ENCODE peak calls at places on chromosomes 16 and 17, in six cellular contexts. F is testis, A is neural progenitor cell, E is lower lobe of right lung, K is sigmoid colon, T is HAP-1. N is an unnamed sample. For H3K4me1, the result is how much of the 10 kb centered on the place peaks cover.

GRCh38 chr16:49441366-49441780 is 67.8 kb downstream of the C16orf78 start:
- DNase-seq in F (no peak), E (no peak), A (peak), K (no peak), T (no peak), N (peak)

GRCh38 chr16:47987136-47987535 is 168.7 kb downstream of the ABCC12 start:
- DNase-seq in T (no peak), F (no peak), A (no peak), E (no peak), K (no peak), N (no peak)

GRCh38 chr17:63941751-63942150 is 9.6 kb upstream of the CD79B start:
- DNase-seq in K (no peak), E (no peak), A (no peak), F (no peak), T (no peak), N (no peak)

GRCh38 chr17:40014375-40014980 is 762 bp upstream of the CSF3 start:
- DNase-seq in K (peak), T (no peak), F (no peak), E (no peak), A (no peak), N (no peak)

GRCh38 chr16:28915181-28915580 is 9.9 kb downstream of the RABEP2 start:
- DNase-seq in K (no peak), E (no peak), A (no peak), F (no peak), T (no peak), N (no peak)

GRCh38 chr16:67349172-67349571 is 22.6 kb downstream of the LRRC36 start:
- DNase-seq in K (no peak), A (no peak), T (no peak), F (no peak), E (no peak), N (no peak)

GRCh38 chr17:32956240-32956970 is 28.5 kb downstream of the TMEM98 start:
- DNase-seq in F (no peak), K (no peak), A (no peak), E (no peak), T (no peak), N (no peak)

GRCh38 chr16:76390476-76390875 is 113.3 kb downstream of the CNTNAP4 start:
- DNase-seq in T (no peak), A (no peak), K (no peak), E (no peak), F (no peak), N (no peak)

GRCh38 chr16:10641953-10642949 is 52.5 kb downstream of the TEKT5 start:
- DNase-seq in E (no peak), A (peak), T (no peak), K (no peak), F (peak), N (peak)

GRCh38 chr17:2138318-2138717 is 83.4 kb downstream of the HIC1 start:
- DNase-seq in K (no peak), E (peak), F (no peak), T (peak), A (no peak), N (peak)

GRCh38 chr16:66494916-66495315 is 55.0 kb downstream of the TK2 start:
- DNase-seq in T (no peak), F (no peak), K (no peak), E (no peak), A (no peak), N (no peak)

GRCh38 chr16:46920402-46921068 is 36.4 kb downstream of the GPT2 start:
- DNase-seq in E (peak), F (no peak), K (no peak), A (no peak), T (no peak), N (no peak)

GRCh38 chr16:85613609-85614337 is 651 bp downstream of the GSE1 start:
- DNase-seq in T (peak), K (peak), A (peak), E (peak), F (peak), N (peak)

GRCh38 chr16:56609463-56609921 is 1.1 kb downstream of the MT2A start:
- DNase-seq in A (peak), E (peak), K (peak), F (peak), T (peak), N (peak)

GRCh38 chr17:49996495-49997255 is 1.7 kb upstream of the DLX3 start:
- DNase-seq in E (peak), A (peak), K (no peak), T (peak), F (peak), N (peak)

GRCh38 chr17:5705081-5705875 is 121.0 kb upstream of the NLRP1 start:
- DNase-seq in A (peak), F (no peak), T (peak), K (no peak), E (no peak), N (peak)

GRCh38 chr17:2222901-2223616 is 80.5 kb downstream of the SMG6 start:
- DNase-seq in E (no peak), F (no peak), A (peak), K (peak), T (no peak), N (peak)

GRCh38 chr16:11319529-11320146 is 25.6 kb upstream of the RMI2 start:
- DNase-seq in T (peak), F (no peak), A (no peak), K (no peak), E (no peak), N (no peak)

DNA sequence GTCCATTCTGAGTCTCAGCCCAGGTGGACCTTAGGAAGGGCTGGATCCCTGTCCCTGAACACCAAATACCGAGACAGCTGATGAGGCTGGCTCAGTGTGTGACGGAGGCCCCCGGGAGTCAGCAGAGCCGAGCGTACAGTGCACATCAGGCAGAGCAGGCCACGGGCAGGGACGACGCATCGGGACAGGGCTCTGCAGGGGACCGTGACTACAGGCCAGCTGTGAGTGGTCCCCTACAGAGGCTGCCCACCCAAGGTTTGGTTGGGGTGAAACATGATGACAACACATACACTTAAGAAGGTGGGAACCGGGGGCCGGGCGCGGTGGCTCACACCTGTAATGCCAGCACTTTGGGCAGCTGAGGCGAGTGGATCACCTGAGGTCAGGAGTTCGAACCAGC is 6.4 kb downstream of the CCDC137 start:
- DNase-seq in E (no peak), F (no peak), K (no peak), A (no peak), T (no peak), N (no peak)
- H3K4me1 ChIP-seq in E (under half), F (under half), K (under half), A (under half), T (under half), N (under half)

DNA sequence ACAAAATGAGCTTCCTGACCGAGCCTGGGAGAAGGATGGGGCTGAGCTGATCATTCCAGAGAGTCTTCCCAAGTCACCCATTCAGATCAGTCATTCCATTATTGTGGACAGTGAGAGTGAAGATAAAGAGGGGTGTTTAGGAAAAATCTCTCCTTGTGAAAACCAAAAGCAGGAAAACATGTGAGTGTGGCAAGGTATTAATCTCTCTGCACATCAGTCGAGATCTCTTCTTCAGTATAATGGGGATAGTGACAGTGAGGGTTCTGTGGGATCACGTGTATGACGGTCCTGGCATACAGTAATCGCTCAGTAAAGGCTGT is 35.4 kb downstream of the CHD9 start:
- DNase-seq in A (no peak), F (no peak), E (no peak), K (no peak), T (no peak), N (no peak)
- H3K4me1 ChIP-seq in A (under half), F (under half), E (half or more), K (half or more), T (under half), N (under half)

DNA sequence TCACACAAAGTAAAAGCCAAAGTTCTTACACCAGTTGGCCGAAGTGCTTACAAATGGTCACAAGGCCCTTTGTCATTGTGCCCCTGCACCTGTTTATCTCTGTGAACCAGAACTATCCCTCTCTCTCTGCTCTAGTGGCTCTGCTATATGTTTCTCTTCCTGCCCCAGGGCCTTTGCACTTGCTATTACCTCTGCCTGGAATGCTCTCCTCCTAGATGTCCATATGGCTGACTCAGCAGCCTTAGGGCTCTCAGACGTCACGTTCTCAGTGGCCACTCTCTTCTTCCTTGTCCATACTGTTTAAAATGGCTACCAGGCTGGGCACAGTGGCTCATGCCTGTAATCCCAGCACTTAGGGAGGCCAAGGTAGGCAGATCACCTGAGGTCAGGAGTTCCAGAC is 38.8 kb upstream of the DDX52 start:
- DNase-seq in T (no peak), K (no peak), E (no peak), A (no peak), F (no peak), N (no peak)
- H3K4me1 ChIP-seq in T (under half), K (under half), E (under half), A (under half), F (under half), N (under half)

DNA sequence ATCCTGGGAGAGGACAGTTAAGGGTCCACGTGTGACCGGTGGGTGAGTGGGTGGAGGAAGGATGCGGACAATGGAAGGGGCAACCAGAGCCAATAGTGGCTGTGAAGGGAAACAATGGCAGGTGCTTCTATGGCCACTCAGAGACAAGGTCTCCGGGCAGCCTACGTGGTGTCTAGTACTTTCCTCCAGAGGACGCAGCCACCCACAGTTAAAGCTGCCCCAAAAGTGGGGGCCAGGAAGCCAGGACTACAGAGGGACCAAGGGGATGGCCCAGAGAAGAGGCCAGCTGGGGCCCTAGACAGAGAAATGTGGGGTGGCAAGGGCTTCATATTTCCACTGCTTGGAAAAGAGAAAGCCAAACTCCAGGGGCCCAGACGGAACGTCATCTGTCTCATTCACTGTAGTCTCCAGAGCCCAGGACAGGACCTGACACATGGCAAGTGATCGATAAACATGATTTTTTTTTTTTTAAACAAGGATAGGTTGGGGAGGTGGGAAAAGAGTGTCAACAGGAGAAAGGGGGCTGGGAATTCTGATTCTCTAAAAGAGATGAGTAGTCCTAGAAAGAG is 861 bp upstream of the PER1 start:
- DNase-seq in K (peak), T (no peak), F (no peak), E (peak), A (no peak), N (no peak)
- H3K4me1 ChIP-seq in K (half or more), T (under half), F (under half), E (half or more), A (under half), N (under half)

DNA sequence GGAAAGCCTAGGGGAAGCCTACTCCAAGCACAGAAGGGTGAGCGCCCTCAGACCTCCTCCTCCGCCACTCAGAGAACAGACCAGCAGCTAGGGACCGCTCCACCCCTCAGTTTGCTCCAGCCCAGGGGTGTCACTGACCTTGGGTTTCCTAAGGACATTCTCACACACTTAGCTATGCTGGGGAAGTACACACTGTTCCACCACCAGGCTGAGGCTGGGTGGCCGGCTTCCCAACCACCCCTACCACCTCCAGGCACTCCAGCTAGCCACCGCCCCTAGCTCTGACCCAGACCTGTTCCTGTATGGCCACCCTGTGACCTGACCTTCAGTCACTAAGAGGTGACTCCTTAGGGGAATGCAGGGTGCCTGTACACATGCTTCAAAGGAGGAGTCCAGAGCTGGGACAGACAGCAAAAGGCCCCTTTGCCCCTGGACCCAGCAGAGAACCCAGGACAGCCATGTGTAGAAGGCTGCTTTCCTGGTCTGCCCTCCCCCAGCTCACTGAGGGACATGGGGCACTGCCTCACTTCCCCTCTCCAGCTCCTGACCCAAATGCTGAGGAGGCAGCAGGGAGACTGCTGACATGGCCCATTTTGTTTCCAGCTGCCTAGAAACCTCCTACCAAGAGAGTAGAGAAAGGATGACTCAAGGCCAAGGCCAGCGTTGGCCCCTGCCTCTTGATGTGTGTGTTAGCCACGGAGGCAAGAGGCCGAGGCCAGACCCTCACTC is 6.7 kb downstream of the HSPB9 start:
- DNase-seq in K (peak), E (no peak), T (no peak), A (no peak), F (peak), N (no peak)
- H3K4me1 ChIP-seq in K (under half), E (half or more), T (under half), A (under half), F (under half), N (under half)

GRCh38 chr17:59753522-59754467 is 46.3 kb downstream of the VMP1 start:
- DNase-seq in A (peak), F (no peak), K (no peak), T (peak), E (no peak), N (peak)

GRCh38 chr17:59752922-59753321 is 45.5 kb downstream of the VMP1 start:
- DNase-seq in T (no peak), K (no peak), F (no peak), A (no peak), E (no peak), N (no peak)

GRCh38 chr17:59754547-59754946 is 47.1 kb downstream of the VMP1 start:
- DNase-seq in A (no peak), F (no peak), T (no peak), K (no peak), E (no peak), N (no peak)

GRCh38 chr17:59751955-59752413 is 44.5 kb downstream of the VMP1 start:
- DNase-seq in A (no peak), E (no peak), T (no peak), K (no peak), F (no peak), N (no peak)

DNA sequence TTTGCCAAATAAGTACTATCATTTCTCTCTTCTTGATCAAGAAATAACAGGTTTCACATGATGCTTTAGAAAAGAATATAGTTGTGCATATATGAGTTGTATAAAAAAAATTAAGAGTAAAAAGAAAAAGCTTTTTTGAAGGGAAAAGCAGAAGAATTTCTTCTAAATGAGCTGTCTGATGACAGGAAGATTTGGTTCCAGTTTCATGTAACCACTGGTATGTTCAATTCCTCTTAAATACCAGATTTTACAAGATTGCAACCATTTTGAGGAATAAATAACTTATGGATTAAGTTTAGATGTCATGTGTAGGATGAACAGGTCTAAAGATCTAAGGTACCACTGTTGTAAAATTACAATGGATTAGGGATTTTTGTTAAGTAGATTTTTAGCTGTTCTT is 45.0 kb downstream of the VMP1 start:
- DNase-seq in T (no peak), A (no peak), F (no peak), E (no peak), K (no peak), N (no peak)
- H3K4me1 ChIP-seq in T (under half), A (under half), F (under half), E (under half), K (under half), N (under half)